ENCODE peak calls at places on chromosomes 7 and 10, in ten cellular contexts. B is CD4-positive, alpha-beta T cell; Q is fibroblast of lung; K is body of pancreas; E is CD8-positive, alpha-beta T cell; G is CD8-positive, alpha-beta memory T cell; X is ovary; Z is mammary epithelial cell; V is tibial artery; C is esophagus squamous epithelium. Y is an unnamed sample.

GRCh38 chr10:71638087-71638576 is 81.4 kb downstream of the C10orf105 start:
- DNase-seq in B (no peak), Q (no peak), K (no peak), E (no peak), G (no peak), X (no peak), Z (no peak), V (no peak), C (no peak), Y (no peak)

GRCh38 chr10:103557455-103557854 is 64.0 kb downstream of the NEURL1 start:
- DNase-seq in B (no peak), Q (no peak), K (peak), E (no peak), G (no peak), X (no peak), Z (no peak), V (no peak), C (no peak), Y (no peak)

GRCh38 chr10:61900829-61901783 is at the start of gene ARID5B:
- DNase-seq in B (peak), Q (peak), K (peak), E (peak), G (peak), X (peak), Z (peak), V (peak), C (no peak), Y (no peak)

GRCh38 chr10:61974611-61975010 is 73.1 kb downstream of the ARID5B start:
- DNase-seq in B (no peak), Q (peak), K (peak), E (no peak), G (no peak), X (peak), Z (no peak), V (peak), C (no peak), Y (no peak)

GRCh38 chr7:18792866-18793595 is 297.5 kb downstream of the HDAC9 start:
- DNase-seq in B (no peak), Q (peak), K (no peak), E (no peak), G (no peak), X (no peak), Z (no peak), V (no peak), C (no peak), Y (no peak)

GRCh38 chr10:29722777-29723176 is 88.0 kb upstream of the SVIL start:
- DNase-seq in B (no peak), Q (no peak), K (no peak), E (no peak), G (no peak), X (no peak), Z (no peak), V (no peak), C (no peak), Y (no peak)

GRCh38 chr7:103446046-103446520 is at the start of gene SLC26A5:
- DNase-seq in B (no peak), Q (no peak), K (peak), E (no peak), G (peak), X (no peak), Z (peak), V (no peak), C (no peak), Y (no peak)

GRCh38 chr10:54758791-54759190 is 42.2 kb downstream of the PCDH15 start:
- DNase-seq in B (no peak), Q (peak), K (no peak), E (no peak), G (no peak), X (no peak), Z (no peak), V (no peak), C (no peak), Y (no peak)

GRCh38 chr10:113555751-113556150 is 2.9 kb downstream of the HABP2 start:
- DNase-seq in B (no peak), Q (no peak), K (no peak), E (no peak), G (no peak), X (no peak), Z (no peak), V (no peak), C (no peak), Y (no peak)

GRCh38 chr10:132848951-132849545 is 63.1 kb upstream of the NKX6-2 start:
- DNase-seq in B (peak), Q (no peak), K (no peak), E (no peak), G (no peak), X (no peak), Z (no peak), V (no peak), C (no peak), Y (no peak)

GRCh38 chr7:106384373-106384772 is 99.6 kb upstream of the NAMPT start:
- DNase-seq in B (no peak), Q (no peak), K (no peak), E (no peak), G (no peak), X (no peak), Z (no peak), V (no peak), C (no peak), Y (no peak)

GRCh38 chr10:119251315-119251708 is 43.9 kb downstream of the GRK5 start:
- DNase-seq in B (no peak), Q (peak), K (no peak), E (no peak), G (no peak), X (peak), Z (no peak), V (no peak), C (no peak), Y (no peak)

GRCh38 chr7:128115821-128116723 is 84.8 kb upstream of the LRRC4 start:
- DNase-seq in B (no peak), Q (no peak), K (no peak), E (no peak), G (no peak), X (no peak), Z (no peak), V (no peak), C (no peak), Y (no peak)

GRCh38 chr7:99461221-99461620 is 4.7 kb downstream of the ATP5MF start:
- DNase-seq in B (no peak), Q (no peak), K (no peak), E (no peak), G (no peak), X (no peak), Z (no peak), V (no peak), C (no peak), Y (no peak)

GRCh38 chr10:4283841-4284610 is 499.0 kb upstream of the KLF6 start:
- DNase-seq in B (no peak), Q (peak), K (peak), E (no peak), G (no peak), X (peak), Z (no peak), V (peak), C (no peak), Y (no peak)

GRCh38 chr7:122304996-122305421 is 459 bp upstream of the FEZF1 start:
- DNase-seq in B (no peak), Q (no peak), K (no peak), E (no peak), G (no peak), X (no peak), Z (no peak), V (no peak), C (no peak), Y (no peak)

GRCh38 chr7:150855046-150855445 is 2.7 kb downstream of the AOC1 start:
- DNase-seq in B (no peak), Q (no peak), K (no peak), E (no peak), G (no peak), X (no peak), Z (no peak), V (no peak), C (no peak), Y (no peak)

GRCh38 chr10:101612872-101613271 is 24.8 kb downstream of the DPCD start:
- DNase-seq in B (no peak), Q (no peak), K (no peak), E (no peak), G (no peak), X (no peak), Z (no peak), V (no peak), C (no peak), Y (no peak)

GRCh38 chr7:116089293-116089692 is 58.7 kb upstream of the TFEC start:
- DNase-seq in B (no peak), Q (peak), K (no peak), E (no peak), G (no peak), X (no peak), Z (no peak), V (no peak), C (no peak), Y (no peak)

GRCh38 chr10:119393421-119393820 is 149.1 kb downstream of the RGS10 start:
- DNase-seq in B (no peak), Q (no peak), K (no peak), E (no peak), G (no peak), X (no peak), Z (no peak), V (no peak), C (no peak), Y (no peak)

GRCh38 chr10:6163364-6164270 is 39.1 kb upstream of the PFKFB3 start:
- DNase-seq in B (peak), Q (peak), K (peak), E (peak), G (peak), X (peak), Z (peak), V (peak), C (peak), Y (no peak)

GRCh38 chr7:129769400-129769774 is 157.9 kb downstream of the NRF1 start:
- DNase-seq in B (no peak), Q (no peak), K (no peak), E (no peak), G (no peak), X (no peak), Z (no peak), V (no peak), C (no peak), Y (no peak)

GRCh38 chr7:90251304-90251635 is 6.3 kb downstream of the CFAP69 start:
- DNase-seq in B (no peak), Q (no peak), K (no peak), E (no peak), G (no peak), X (no peak), Z (no peak), V (no peak), C (no peak), Y (no peak)

GRCh38 chr10:93746844-93747284 is 10.9 kb upstream of the LGI1 start:
- DNase-seq in B (no peak), Q (peak), K (no peak), E (no peak), G (no peak), X (no peak), Z (peak), V (peak), C (no peak), Y (no peak)

GRCh38 chr7:132084776-132085388 is 491.4 kb downstream of the PLXNA4 start:
- DNase-seq in B (no peak), Q (no peak), K (no peak), E (no peak), G (no peak), X (no peak), Z (no peak), V (no peak), C (no peak), Y (no peak)

GRCh38 chr7:151168787-151169162 is 1.3 kb upstream of the GBX1 start:
- DNase-seq in B (no peak), Q (no peak), K (no peak), E (no peak), G (no peak), X (no peak), Z (no peak), V (no peak), C (no peak), Y (no peak)

GRCh38 chr10:123140164-123140982 is 4.6 kb downstream of the HMX3 start:
- DNase-seq in B (no peak), Q (no peak), K (no peak), E (no peak), G (no peak), X (no peak), Z (no peak), V (no peak), C (no peak), Y (no peak)

GRCh38 chr7:85070967-85071628 is 115.8 kb downstream of the SEMA3D start:
- DNase-seq in B (no peak), Q (peak), K (no peak), E (no peak), G (no peak), X (no peak), Z (peak), V (no peak), C (no peak), Y (peak)

GRCh38 chr7:152504367-152504766 is 68.6 kb upstream of the KMT2C start:
- DNase-seq in B (no peak), Q (no peak), K (no peak), E (no peak), G (no peak), X (no peak), Z (no peak), V (no peak), C (no peak), Y (no peak)

GRCh38 chr10:31619410-31620095 is 300.5 kb downstream of the ZEB1 start:
- DNase-seq in B (no peak), Q (no peak), K (no peak), E (no peak), G (no peak), X (no peak), Z (no peak), V (peak), C (no peak), Y (no peak)

GRCh38 chr10:24254180-24254579 is 45.2 kb downstream of the KIAA1217 start:
- DNase-seq in B (no peak), Q (peak), K (no peak), E (no peak), G (no peak), X (no peak), Z (peak), V (no peak), C (no peak), Y (no peak)

GRCh38 chr10:15715619-15716227 is 4.0 kb downstream of the ITGA8 start:
- DNase-seq in B (no peak), Q (no peak), K (no peak), E (no peak), G (no peak), X (no peak), Z (no peak), V (no peak), C (no peak), Y (no peak)

GRCh38 chr7:121020243-121020642 is 31.7 kb downstream of the CPED1 start:
- DNase-seq in B (no peak), Q (peak), K (no peak), E (no peak), G (no peak), X (no peak), Z (no peak), V (no peak), C (no peak), Y (no peak)

GRCh38 chr7:107180378-107180777 is 11.6 kb downstream of the HBP1 start:
- DNase-seq in B (peak), Q (peak), K (peak), E (peak), G (peak), X (peak), Z (peak), V (no peak), C (no peak), Y (no peak)

GRCh38 chr10:6473901-6474370 is 106.1 kb downstream of the PRKCQ start:
- DNase-seq in B (no peak), Q (no peak), K (no peak), E (peak), G (peak), X (no peak), Z (peak), V (no peak), C (no peak), Y (no peak)

GRCh38 chr7:81604808-81605174 is 165.1 kb downstream of the HGF start:
- DNase-seq in B (no peak), Q (no peak), K (no peak), E (no peak), G (no peak), X (no peak), Z (no peak), V (no peak), C (no peak), Y (no peak)

GRCh38 chr7:81605493-81605892 is 164.4 kb downstream of the HGF start:
- DNase-seq in B (no peak), Q (no peak), K (no peak), E (no peak), G (no peak), X (no peak), Z (no peak), V (no peak), C (no peak), Y (no peak)

GRCh38 chr7:81607987-81608386 is 161.9 kb downstream of the HGF start:
- DNase-seq in B (no peak), Q (no peak), K (no peak), E (no peak), G (no peak), X (no peak), Z (no peak), V (no peak), C (no peak), Y (no peak)

GRCh38 chr7:81604075-81604807 is 165.6 kb downstream of the HGF start:
- DNase-seq in B (no peak), Q (peak), K (no peak), E (no peak), G (no peak), X (no peak), Z (no peak), V (no peak), C (no peak), Y (no peak)

GRCh38 chr7:81606078-81606863 is 163.6 kb downstream of the HGF start:
- DNase-seq in B (no peak), Q (no peak), K (no peak), E (no peak), G (no peak), X (no peak), Z (no peak), V (no peak), C (no peak), Y (no peak)
- H3K27ac ChIP-seq in B (no peak), Q (no peak), K (no peak), E (no peak), G (no peak), X (no peak), Z (no peak), V (no peak), C (no peak), Y (no peak)

GRCh38 chr10:14532473-14533251 is 201.9 kb upstream of the FRMD4A start:
- DNase-seq in B (no peak), Q (peak), K (peak), E (no peak), G (no peak), X (no peak), Z (peak), V (no peak), C (no peak), Y (no peak)

GRCh38 chr10:14535497-14536199 is 204.9 kb upstream of the FRMD4A start:
- DNase-seq in B (no peak), Q (no peak), K (no peak), E (no peak), G (no peak), X (no peak), Z (no peak), V (no peak), C (no peak), Y (no peak)

GRCh38 chr10:14536269-14536903 is 205.7 kb upstream of the FRMD4A start:
- DNase-seq in B (no peak), Q (no peak), K (no peak), E (no peak), G (no peak), X (no peak), Z (no peak), V (no peak), C (no peak), Y (no peak)

GRCh38 chr10:14533295-14533694 is 202.6 kb upstream of the FRMD4A start:
- DNase-seq in B (no peak), Q (no peak), K (no peak), E (no peak), G (no peak), X (no peak), Z (no peak), V (no peak), C (no peak), Y (no peak)

DNA sequence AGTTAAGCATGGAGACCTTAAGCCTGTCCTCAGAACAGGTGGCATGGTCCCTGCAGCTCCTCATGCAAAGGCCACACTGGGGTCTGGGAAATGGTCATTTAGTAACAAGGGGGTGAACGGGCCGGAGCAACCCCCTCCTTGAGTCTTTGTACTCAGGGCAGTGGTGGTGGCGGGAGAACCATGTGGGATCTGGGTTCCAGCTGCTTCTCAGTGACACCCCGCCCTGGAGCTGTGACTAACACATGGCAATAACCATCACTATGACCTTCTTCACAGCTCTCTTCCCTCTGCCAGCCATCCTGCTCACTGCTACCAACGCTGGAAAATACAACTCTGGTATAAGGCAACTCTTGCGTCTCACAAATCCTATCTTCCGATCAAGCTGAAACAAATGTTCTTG is 203.4 kb upstream of the FRMD4A start:
- DNase-seq in B (no peak), Q (no peak), K (no peak), E (no peak), G (no peak), X (no peak), Z (no peak), V (no peak), C (no peak), Y (no peak)
- H3K27ac ChIP-seq in B (no peak), Q (no peak), K (peak), E (no peak), G (no peak), X (no peak), Z (no peak), V (no peak), C (no peak), Y (no peak)

GRCh38 chr7:36683695-36684357 is 40.5 kb downstream of the AOAH start:
- DNase-seq in B (no peak), Q (peak), K (no peak), E (no peak), G (no peak), X (no peak), Z (peak), V (no peak), C (no peak), Y (peak)
- H3K27ac ChIP-seq in B (no peak), Q (no peak), K (no peak), E (no peak), G (no peak), X (no peak), Z (peak), V (no peak), C (no peak), Y (peak)

GRCh38 chr7:44995555-44996493 is 4.2 kb upstream of the CCM2 start:
- DNase-seq in B (no peak), Q (no peak), K (no peak), E (peak), G (no peak), X (no peak), Z (no peak), V (no peak), C (no peak), Y (no peak)

GRCh38 chr7:45000096-45001032 is at the start of gene CCM2:
- DNase-seq in B (peak), Q (peak), K (peak), E (no peak), G (no peak), X (peak), Z (no peak), V (peak), C (peak), Y (no peak)

GRCh38 chr7:45001138-45001694 is 1.2 kb downstream of the CCM2 start:
- DNase-seq in B (peak), Q (peak), K (peak), E (peak), G (peak), X (no peak), Z (peak), V (no peak), C (no peak), Y (no peak)

GRCh38 chr7:44999245-45000095 is 531 bp upstream of the CCM2 start:
- DNase-seq in B (peak), Q (peak), K (peak), E (peak), G (peak), X (peak), Z (peak), V (peak), C (peak), Y (peak)

GRCh38 chr7:44998153-44998871 is 1.7 kb upstream of the CCM2 start:
- DNase-seq in B (no peak), Q (no peak), K (no peak), E (no peak), G (no peak), X (no peak), Z (no peak), V (no peak), C (no peak), Y (no peak)
- H3K27ac ChIP-seq in B (no peak), Q (no peak), K (peak), E (no peak), G (no peak), X (no peak), Z (no peak), V (peak), C (peak), Y (no peak)

DNA sequence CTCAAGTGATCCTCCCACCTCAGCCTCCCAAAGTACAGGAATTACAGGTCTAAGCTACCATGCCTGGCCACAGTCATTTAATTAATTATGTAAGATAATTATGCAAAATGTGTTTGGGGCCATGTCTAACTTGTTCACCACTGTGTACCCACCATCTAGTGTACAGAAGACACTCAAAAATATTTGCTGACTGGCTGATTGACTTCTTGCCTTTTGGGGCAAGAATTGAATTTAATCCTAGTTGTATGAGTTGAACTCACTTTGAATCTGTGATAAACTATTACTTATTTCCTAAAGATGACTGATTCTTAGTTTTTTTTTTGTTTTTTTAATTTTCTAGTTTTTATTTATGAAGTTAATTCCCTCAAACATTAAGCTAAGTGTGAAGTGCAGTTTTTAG is 15.8 kb upstream of the ZC3HAV1L start:
- DNase-seq in B (no peak), Q (no peak), K (no peak), E (no peak), G (no peak), X (no peak), Z (no peak), V (no peak), C (no peak), Y (no peak)
- H3K27ac ChIP-seq in B (no peak), Q (no peak), K (no peak), E (no peak), G (no peak), X (no peak), Z (no peak), V (no peak), C (no peak), Y (no peak)